ENCODE peak calls at places on chromosomes 4 and X, in nine cellular contexts. S, V, P, H, X, B, M, W and T are unnamed samples.
A peak's percentile ranks its signal among the peaks of the same experiment; 100 is the strongest.

GRCh38 chr4:121829511-121829910 is 5.8 kb upstream of the CCNA2 start:
- DNase-seq in X (no peak), M (peak; percentile 2), V (no peak), P (no peak), W (peak; percentile 9), B (no peak), H (no peak), S (no peak), T (no peak)

GRCh38 chr4:164799410-164799809 is 45.5 kb downstream of the SMIM31 start:
- DNase-seq in V (no peak), S (no peak), P (no peak), H (no peak), B (no peak), W (no peak), X (no peak), M (no peak), T (no peak)

GRCh38 chrX:531611-531936 is 99.0 kb upstream of the SHOX start:
- DNase-seq in M (no peak), X (no peak), B (no peak), W (no peak), V (no peak), S (no peak), H (no peak), P (no peak), T (no peak)

GRCh38 chr4:136865591-136865990 is 666.7 kb downstream of the PCDH18 start:
- DNase-seq in H (no peak), B (no peak), W (no peak), S (peak; percentile 11), X (no peak), V (no peak), M (no peak), P (no peak), T (no peak)

GRCh38 chrX:103417933-103418332 is 41.6 kb downstream of the BEX3 start:
- DNase-seq in W (no peak), M (no peak), X (no peak), B (no peak), V (no peak), S (no peak), H (no peak), P (no peak), T (no peak)

GRCh38 chr4:65604515-65604914 is 65.8 kb downstream of the EPHA5 start:
- DNase-seq in W (no peak), P (no peak), X (no peak), M (no peak), B (no peak), V (no peak), S (no peak), H (no peak), T (no peak)

GRCh38 chr4:85402371-85402770 is 72.6 kb upstream of the ARHGAP24 start:
- DNase-seq in W (peak; percentile 98), X (no peak), M (no peak), H (no peak), B (no peak), P (no peak), V (no peak), S (peak; percentile 93), T (no peak)

GRCh38 chr4:186445040-186445439 is 110.3 kb downstream of the MTNR1A start:
- DNase-seq in X (no peak), P (no peak), M (no peak), H (no peak), S (no peak), V (no peak), B (no peak), W (no peak), T (no peak)

GRCh38 chrX:13533726-13534125 is 35.7 kb upstream of the EGFL6 start:
- DNase-seq in B (no peak), W (peak; percentile 31), M (no peak), S (peak; percentile 38), X (no peak), V (no peak), H (no peak), P (no peak), T (peak; percentile 12)

GRCh38 chr4:152680988-152681731 is 1.4 kb upstream of the TMEM154 start:
- DNase-seq in X (no peak), M (no peak), P (no peak), H (no peak), B (no peak), S (peak; percentile 46), V (no peak), W (peak; percentile 92), T (peak; percentile 92)

GRCh38 chr4:6338175-6338950 is 68.7 kb downstream of the WFS1 start:
- DNase-seq in B (no peak), V (no peak), W (no peak), M (no peak), S (no peak), H (no peak), P (no peak), X (no peak), T (no peak)

GRCh38 chrX:22520128-22520828 is 247.6 kb downstream of the CBLL2 start:
- DNase-seq in P (no peak), M (no peak), W (no peak), B (no peak), S (no peak), V (no peak), X (no peak), H (no peak), T (peak; percentile 19)

GRCh38 chrX:104486691-104487090 is 79.3 kb upstream of the IL1RAPL2 start:
- DNase-seq in S (no peak), M (no peak), H (no peak), V (no peak), P (no peak), X (no peak), W (no peak), B (no peak), T (no peak)

GRCh38 chrX:70219938-70220764 is 14.3 kb upstream of the AWAT1 start:
- DNase-seq in H (no peak), M (peak; percentile 21), B (no peak), V (peak; percentile 68), W (peak; percentile 44), X (no peak), P (no peak), S (peak; percentile 5), T (peak; percentile 76)

GRCh38 chr4:3190549-3190948 is 58.4 kb upstream of the MSANTD1 start:
- DNase-seq in B (no peak), P (no peak), H (no peak), X (no peak), S (no peak), M (no peak), W (no peak), V (no peak), T (no peak)

GRCh38 chr4:90718926-90719325 is 591.7 kb downstream of the CCSER1 start:
- DNase-seq in M (no peak), H (no peak), B (no peak), X (peak; percentile 8), P (no peak), S (no peak), V (peak; percentile 36), W (no peak), T (peak; percentile 82)

GRCh38 chr4:107876096-107876495 is 51.4 kb downstream of the SGMS2 start:
- DNase-seq in H (no peak), W (no peak), V (no peak), M (no peak), S (no peak), P (no peak), X (no peak), B (no peak), T (no peak)

GRCh38 chrX:12206413-12206812 is 68.1 kb downstream of the FRMPD4 start:
- DNase-seq in S (no peak), V (no peak), B (no peak), P (no peak), H (no peak), M (no peak), W (no peak), X (no peak), T (no peak)

GRCh38 chrX:101478366-101478765 is 6.9 kb upstream of the ARMCX4 start:
- DNase-seq in B (no peak), S (peak; percentile 2), M (no peak), P (no peak), W (peak; percentile 14), X (no peak), H (no peak), V (no peak), T (no peak)

GRCh38 chrX:55490974-55491373 is 1.3 kb upstream of the USP51 start:
- DNase-seq in H (no peak), S (peak; percentile 0), M (no peak), V (no peak), W (no peak), X (no peak), P (no peak), B (no peak), T (no peak)

GRCh38 chr4:8542776-8543525 is 37.2 kb upstream of the GPR78 start:
- DNase-seq in W (no peak), H (no peak), V (no peak), S (no peak), M (no peak), B (no peak), P (no peak), X (no peak), T (peak; percentile 38)

GRCh38 chr4:16772366-16772850 is 126.0 kb downstream of the LDB2 start:
- DNase-seq in P (no peak), X (no peak), M (no peak), B (no peak), S (peak; percentile 69), H (no peak), V (no peak), W (peak; percentile 73), T (no peak)

GRCh38 chrX:16924631-16925239 is 21.7 kb upstream of the REPS2 start:
- DNase-seq in X (no peak), V (no peak), B (no peak), H (no peak), M (no peak), W (no peak), P (no peak), S (no peak), T (no peak)